ENCODE peak calls at places on chromosomes 2 and 18, in seven cellular contexts. One of them, this sample, is unnamed.

GRCh38 chr2:63034575-63034974 is 16.1 kb upstream of the OTX1 start:
- DNase-seq in A549: no peak
- DNase-seq in cardiac fibroblast: no peak
- DNase-seq in MCF 10A: no peak
- DNase-seq in cardiac muscle cell: no peak
- DNase-seq in CD4-positive, alpha-beta T cell: no peak
- DNase-seq in GM12864: no peak
- DNase-seq in this sample: no peak

GRCh38 chr2:168254158-168254935 is 7.0 kb upstream of the STK39 start:
- DNase-seq in MCF 10A: no peak
- DNase-seq in CD4-positive, alpha-beta T cell: no peak
- DNase-seq in GM12864: no peak
- DNase-seq in cardiac muscle cell: no peak
- DNase-seq in A549: no peak
- DNase-seq in cardiac fibroblast: no peak
- DNase-seq in this sample: no peak

GRCh38 chr2:183604065-183604464 is 479.8 kb downstream of the NUP35 start:
- DNase-seq in MCF 10A: no peak
- DNase-seq in GM12864: no peak
- DNase-seq in cardiac muscle cell: no peak
- DNase-seq in cardiac fibroblast: no peak
- DNase-seq in A549: no peak
- DNase-seq in CD4-positive, alpha-beta T cell: no peak
- DNase-seq in this sample: no peak

GRCh38 chr18:51193621-51194287 is 3.7 kb downstream of the MEX3C start:
- DNase-seq in A549: no peak
- DNase-seq in cardiac fibroblast: peak
- DNase-seq in GM12864: no peak
- DNase-seq in MCF 10A: peak
- DNase-seq in CD4-positive, alpha-beta T cell: no peak
- DNase-seq in cardiac muscle cell: no peak
- DNase-seq in this sample: no peak

GRCh38 chr2:46367286-46367685 is 70.1 kb downstream of the EPAS1 start:
- DNase-seq in A549: no peak
- DNase-seq in cardiac fibroblast: no peak
- DNase-seq in CD4-positive, alpha-beta T cell: no peak
- DNase-seq in GM12864: no peak
- DNase-seq in MCF 10A: no peak
- DNase-seq in cardiac muscle cell: no peak
- DNase-seq in this sample: no peak

GRCh38 chr2:72827999-72828646 is 2.3 kb upstream of the EXOC6B start:
- DNase-seq in A549: no peak
- DNase-seq in cardiac fibroblast: peak
- DNase-seq in CD4-positive, alpha-beta T cell: no peak
- DNase-seq in MCF 10A: peak
- DNase-seq in cardiac muscle cell: no peak
- DNase-seq in GM12864: no peak
- DNase-seq in this sample: no peak

GRCh38 chr2:46849080-46849715 is 66.4 kb downstream of the MCFD2 start:
- DNase-seq in MCF 10A: peak
- DNase-seq in CD4-positive, alpha-beta T cell: no peak
- DNase-seq in GM12864: no peak
- DNase-seq in cardiac fibroblast: peak
- DNase-seq in A549: peak
- DNase-seq in cardiac muscle cell: no peak
- DNase-seq in this sample: no peak

GRCh38 chr2:164538250-164538866 is 82.9 kb downstream of the GRB14 start:
- DNase-seq in MCF 10A: peak
- DNase-seq in cardiac fibroblast: peak
- DNase-seq in cardiac muscle cell: peak
- DNase-seq in GM12864: no peak
- DNase-seq in A549: peak
- DNase-seq in CD4-positive, alpha-beta T cell: no peak
- DNase-seq in this sample: no peak

GRCh38 chr2:120352701-120353590 is 7.0 kb downstream of the INHBB start:
- DNase-seq in CD4-positive, alpha-beta T cell: no peak
- DNase-seq in cardiac muscle cell: no peak
- DNase-seq in A549: no peak
- DNase-seq in GM12864: no peak
- DNase-seq in cardiac fibroblast: no peak
- DNase-seq in MCF 10A: peak
- DNase-seq in this sample: no peak

GRCh38 chr2:107592225-107592624 is 234.5 kb upstream of the RGPD4 start:
- DNase-seq in A549: no peak
- DNase-seq in cardiac fibroblast: no peak
- DNase-seq in GM12864: no peak
- DNase-seq in cardiac muscle cell: peak
- DNase-seq in MCF 10A: no peak
- DNase-seq in CD4-positive, alpha-beta T cell: no peak
- DNase-seq in this sample: no peak

GRCh38 chr18:7273301-7273911 is 42.5 kb downstream of the LRRC30 start:
- DNase-seq in MCF 10A: peak
- DNase-seq in GM12864: no peak
- DNase-seq in CD4-positive, alpha-beta T cell: no peak
- DNase-seq in A549: no peak
- DNase-seq in cardiac muscle cell: no peak
- DNase-seq in cardiac fibroblast: peak
- DNase-seq in this sample: no peak

GRCh38 chr2:172437419-172438063 is 10.2 kb downstream of the ITGA6 start:
- DNase-seq in MCF 10A: no peak
- DNase-seq in cardiac muscle cell: no peak
- DNase-seq in GM12864: no peak
- DNase-seq in A549: no peak
- DNase-seq in CD4-positive, alpha-beta T cell: no peak
- DNase-seq in cardiac fibroblast: no peak
- DNase-seq in this sample: no peak

GRCh38 chr2:168165418-168165817 is 82.0 kb downstream of the STK39 start:
- DNase-seq in cardiac fibroblast: peak
- DNase-seq in CD4-positive, alpha-beta T cell: no peak
- DNase-seq in A549: no peak
- DNase-seq in cardiac muscle cell: no peak
- DNase-seq in GM12864: no peak
- DNase-seq in MCF 10A: no peak
- DNase-seq in this sample: no peak

GRCh38 chr2:195316485-195316884 is 340.5 kb upstream of the SLC39A10 start:
- DNase-seq in A549: no peak
- DNase-seq in MCF 10A: no peak
- DNase-seq in CD4-positive, alpha-beta T cell: no peak
- DNase-seq in cardiac fibroblast: no peak
- DNase-seq in GM12864: no peak
- DNase-seq in cardiac muscle cell: no peak
- DNase-seq in this sample: no peak

GRCh38 chr2:215829261-215829660 is 184.1 kb downstream of the MREG start:
- DNase-seq in GM12864: no peak
- DNase-seq in A549: no peak
- DNase-seq in CD4-positive, alpha-beta T cell: no peak
- DNase-seq in cardiac muscle cell: no peak
- DNase-seq in cardiac fibroblast: no peak
- DNase-seq in MCF 10A: no peak
- DNase-seq in this sample: no peak

GRCh38 chr2:215828528-215829184 is 184.7 kb downstream of the MREG start:
- DNase-seq in A549: peak
- DNase-seq in CD4-positive, alpha-beta T cell: peak
- DNase-seq in cardiac fibroblast: peak
- DNase-seq in MCF 10A: peak
- DNase-seq in GM12864: no peak
- DNase-seq in cardiac muscle cell: peak
- DNase-seq in this sample: no peak

GRCh38 chr2:215825709-215826108 is 187.6 kb downstream of the MREG start:
- DNase-seq in cardiac muscle cell: no peak
- DNase-seq in cardiac fibroblast: peak
- DNase-seq in MCF 10A: no peak
- DNase-seq in A549: no peak
- DNase-seq in CD4-positive, alpha-beta T cell: no peak
- DNase-seq in GM12864: no peak
- DNase-seq in this sample: no peak

GRCh38 chr2:215826376-215826775 is 187.0 kb downstream of the MREG start:
- DNase-seq in A549: no peak
- DNase-seq in CD4-positive, alpha-beta T cell: no peak
- DNase-seq in MCF 10A: no peak
- DNase-seq in cardiac fibroblast: no peak
- DNase-seq in GM12864: no peak
- DNase-seq in cardiac muscle cell: no peak
- DNase-seq in this sample: no peak

DNA sequence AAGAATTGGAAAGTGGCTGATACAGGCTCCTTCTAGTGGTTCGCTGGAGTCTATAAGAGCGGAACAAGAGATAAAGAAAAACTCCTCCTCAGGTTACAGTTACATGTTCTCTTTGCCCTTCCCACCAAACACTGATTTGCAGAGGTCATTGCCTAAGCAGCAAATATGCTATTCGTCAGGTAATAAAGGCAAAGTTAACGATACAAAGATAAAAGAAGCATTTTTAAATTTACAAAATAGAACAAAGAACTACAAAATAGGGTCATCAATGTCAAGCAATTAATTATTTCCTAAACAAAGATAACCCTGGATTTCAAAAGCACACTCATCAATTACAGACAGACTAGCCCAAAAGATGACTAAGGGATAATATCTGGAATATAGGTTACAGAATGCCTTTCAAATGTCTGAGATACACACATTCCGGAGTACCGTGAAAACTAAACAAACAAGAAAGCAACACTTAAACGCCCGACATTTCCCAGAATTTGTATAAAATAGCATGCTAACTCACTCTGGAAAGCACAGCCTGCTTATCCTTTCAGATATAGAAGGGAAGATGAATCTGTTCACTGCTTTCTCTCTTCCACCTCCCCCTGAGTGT is 186.4 kb downstream of the MREG start:
- DNase-seq in GM12864: no peak
- DNase-seq in cardiac fibroblast: peak
- DNase-seq in A549: peak
- DNase-seq in CD4-positive, alpha-beta T cell: no peak
- DNase-seq in MCF 10A: no peak
- DNase-seq in cardiac muscle cell: peak
- DNase-seq in this sample: no peak
- TF ChIP-seq CTCF in GM12864: no peak
- TF ChIP-seq CTCF in cardiac fibroblast: peak
- TF ChIP-seq CTCF in A549: no peak
- TF ChIP-seq CTCF in CD4-positive, alpha-beta T cell: no peak
- TF ChIP-seq CTCF in MCF 10A: no peak
- TF ChIP-seq CTCF in cardiac muscle cell: peak
- TF ChIP-seq CTCF in this sample: peak

GRCh38 chr2:101697794-101698418 is 399 bp downstream of the MAP4K4 start:
- DNase-seq in GM12864: no peak
- DNase-seq in CD4-positive, alpha-beta T cell: peak
- DNase-seq in cardiac fibroblast: no peak
- DNase-seq in MCF 10A: no peak
- DNase-seq in A549: no peak
- DNase-seq in cardiac muscle cell: peak
- DNase-seq in this sample: no peak

GRCh38 chr2:101699191-101699938 is 1.9 kb downstream of the MAP4K4 start:
- DNase-seq in A549: no peak
- DNase-seq in GM12864: no peak
- DNase-seq in cardiac fibroblast: no peak
- DNase-seq in CD4-positive, alpha-beta T cell: no peak
- DNase-seq in MCF 10A: peak
- DNase-seq in cardiac muscle cell: no peak
- DNase-seq in this sample: no peak

GRCh38 chr2:101698419-101699190 is 1.1 kb downstream of the MAP4K4 start:
- DNase-seq in cardiac fibroblast: peak
- DNase-seq in GM12864: no peak
- DNase-seq in A549: peak
- DNase-seq in cardiac muscle cell: peak
- DNase-seq in CD4-positive, alpha-beta T cell: no peak
- DNase-seq in MCF 10A: peak
- DNase-seq in this sample: no peak

GRCh38 chr2:101696272-101697123 is 1.0 kb upstream of the MAP4K4 start:
- DNase-seq in A549: no peak
- DNase-seq in cardiac muscle cell: peak
- DNase-seq in cardiac fibroblast: peak
- DNase-seq in CD4-positive, alpha-beta T cell: no peak
- DNase-seq in MCF 10A: peak
- DNase-seq in GM12864: no peak
- DNase-seq in this sample: no peak

GRCh38 chr2:101697124-101697793 is at the start of gene MAP4K4:
- DNase-seq in CD4-positive, alpha-beta T cell: peak
- DNase-seq in cardiac muscle cell: peak
- DNase-seq in A549: peak
- DNase-seq in MCF 10A: peak
- DNase-seq in cardiac fibroblast: peak
- DNase-seq in GM12864: no peak
- DNase-seq in this sample: no peak
- TF ChIP-seq CTCF in CD4-positive, alpha-beta T cell: no peak
- TF ChIP-seq CTCF in cardiac muscle cell: peak
- TF ChIP-seq CTCF in A549: peak
- TF ChIP-seq CTCF in MCF 10A: peak
- TF ChIP-seq CTCF in cardiac fibroblast: peak
- TF ChIP-seq CTCF in GM12864: no peak
- TF ChIP-seq CTCF in this sample: peak

GRCh38 chr18:4119127-4119648 is 335.9 kb downstream of the DLGAP1 start:
- DNase-seq in MCF 10A: no peak
- DNase-seq in CD4-positive, alpha-beta T cell: no peak
- DNase-seq in A549: no peak
- DNase-seq in GM12864: no peak
- DNase-seq in cardiac fibroblast: no peak
- DNase-seq in cardiac muscle cell: no peak
- DNase-seq in this sample: no peak

GRCh38 chr18:4125246-4125938 is 329.7 kb downstream of the DLGAP1 start:
- DNase-seq in CD4-positive, alpha-beta T cell: no peak
- DNase-seq in cardiac muscle cell: no peak
- DNase-seq in cardiac fibroblast: peak
- DNase-seq in A549: no peak
- DNase-seq in MCF 10A: no peak
- DNase-seq in GM12864: no peak
- DNase-seq in this sample: no peak

DNA sequence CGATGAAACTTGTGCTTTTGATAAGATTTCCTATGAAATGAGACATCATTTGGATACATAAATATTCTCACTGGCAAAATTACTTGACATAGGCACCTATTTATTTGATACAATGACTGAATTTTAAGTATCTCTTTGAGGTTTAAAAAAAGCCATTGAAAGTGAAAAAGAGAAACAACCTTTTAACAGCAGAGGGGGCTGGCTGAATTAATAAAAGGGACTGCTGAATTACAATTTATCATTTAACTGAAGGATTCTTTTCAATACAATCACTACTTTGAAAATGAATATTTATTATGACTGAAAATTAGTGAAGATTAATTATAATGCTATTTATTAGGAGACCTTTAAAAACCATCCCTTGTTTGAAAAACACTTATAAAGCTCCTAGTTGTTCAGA is 335.3 kb downstream of the DLGAP1 start:
- DNase-seq in A549: no peak
- DNase-seq in cardiac muscle cell: no peak
- DNase-seq in MCF 10A: no peak
- DNase-seq in CD4-positive, alpha-beta T cell: no peak
- DNase-seq in GM12864: no peak
- DNase-seq in cardiac fibroblast: no peak
- DNase-seq in this sample: no peak
- TF ChIP-seq CTCF in A549: no peak
- TF ChIP-seq CTCF in cardiac muscle cell: no peak
- TF ChIP-seq CTCF in MCF 10A: no peak
- TF ChIP-seq CTCF in CD4-positive, alpha-beta T cell: no peak
- TF ChIP-seq CTCF in GM12864: no peak
- TF ChIP-seq CTCF in cardiac fibroblast: no peak
- TF ChIP-seq CTCF in this sample: peak

GRCh38 chr2:205133544-205133943 is 548.8 kb upstream of the NRP2 start:
- DNase-seq in cardiac muscle cell: no peak
- DNase-seq in CD4-positive, alpha-beta T cell: no peak
- DNase-seq in cardiac fibroblast: peak
- DNase-seq in MCF 10A: peak
- DNase-seq in GM12864: no peak
- DNase-seq in A549: no peak
- DNase-seq in this sample: no peak

GRCh38 chr2:205129531-205129930 is 552.8 kb upstream of the NRP2 start:
- DNase-seq in A549: no peak
- DNase-seq in GM12864: no peak
- DNase-seq in cardiac muscle cell: no peak
- DNase-seq in CD4-positive, alpha-beta T cell: no peak
- DNase-seq in cardiac fibroblast: no peak
- DNase-seq in MCF 10A: no peak
- DNase-seq in this sample: no peak

GRCh38 chr2:205130111-205130829 is 552.0 kb upstream of the NRP2 start:
- DNase-seq in MCF 10A: no peak
- DNase-seq in CD4-positive, alpha-beta T cell: no peak
- DNase-seq in cardiac muscle cell: no peak
- DNase-seq in A549: no peak
- DNase-seq in GM12864: no peak
- DNase-seq in cardiac fibroblast: no peak
- DNase-seq in this sample: no peak
- TF ChIP-seq CTCF in MCF 10A: no peak
- TF ChIP-seq CTCF in CD4-positive, alpha-beta T cell: peak
- TF ChIP-seq CTCF in cardiac muscle cell: no peak
- TF ChIP-seq CTCF in A549: no peak
- TF ChIP-seq CTCF in GM12864: no peak
- TF ChIP-seq CTCF in cardiac fibroblast: no peak
- TF ChIP-seq CTCF in this sample: peak